ENCODE peak calls at places on chromosomes 12 and 14, in eight cellular contexts. Y, W, J, O, K, F, P and Z are unnamed samples.

GRCh38 chr12:105204916-105205315 is 31.1 kb downstream of the APPL2 start:
- DNase-seq in Y (peak; percentile 68), W (no peak), J (peak; percentile 76), O (no peak), K (peak; percentile 87), F (no peak), P (peak; percentile 87), Z (peak; percentile 93)

GRCh38 chr12:124518051-124518932 is 49.1 kb downstream of the NCOR2 start:
- DNase-seq in Y (peak; percentile 100), W (no peak), J (peak; percentile 99), O (peak; percentile 100), K (peak; percentile 96), F (peak; percentile 99), P (peak; percentile 99), Z (peak; percentile 99)

GRCh38 chr14:101022121-101022520 is 118.6 kb upstream of the RTL1 start:
- DNase-seq in Y (no peak), W (no peak), J (no peak), O (peak; percentile 36), K (no peak), F (peak; percentile 22), P (no peak), Z (peak; percentile 21)

GRCh38 chr14:101408077-101408831 is 153.0 kb upstream of the DIO3 start:
- DNase-seq in Y (peak; percentile 14), W (no peak), J (peak; percentile 10), O (peak; percentile 63), K (no peak), F (no peak), P (peak; percentile 93), Z (peak; percentile 46)

GRCh38 chr14:54776361-54777001 is 126.1 kb downstream of the GCH1 start:
- DNase-seq in Y (peak; percentile 49), W (peak; percentile 76), J (no peak), O (peak; percentile 87), K (peak; percentile 32), F (peak; percentile 91), P (peak; percentile 87), Z (peak; percentile 28)

GRCh38 chr12:3005736-3006135 is 46.5 kb downstream of the TEAD4 start:
- DNase-seq in Y (no peak), W (no peak), J (no peak), O (no peak), K (no peak), F (no peak), P (peak; percentile 82), Z (no peak)

GRCh38 chr12:7175493-7175892 is 14.0 kb upstream of the PEX5 start:
- DNase-seq in Y (peak; percentile 57), W (no peak), J (no peak), O (no peak), K (peak; percentile 36), F (no peak), P (peak; percentile 81), Z (peak; percentile 74)

GRCh38 chr14:62117010-62117717 is 354.9 kb downstream of the SNAPC1 start:
- DNase-seq in Y (peak; percentile 60), W (peak; percentile 56), J (no peak), O (peak; percentile 86), K (no peak), F (peak; percentile 98), P (peak; percentile 82), Z (peak; percentile 30)

GRCh38 chr12:49092086-49092815 is 2.4 kb downstream of the DHH start:
- DNase-seq in Y (peak; percentile 53), W (peak; percentile 57), J (no peak), O (no peak), K (peak; percentile 59), F (peak; percentile 88), P (peak; percentile 69), Z (peak; percentile 41)

GRCh38 chr14:74963705-74964271 is 8.4 kb upstream of the PGF start:
- DNase-seq in Y (peak; percentile 70), W (no peak), J (no peak), O (no peak), K (peak; percentile 89), F (peak; percentile 43), P (peak; percentile 61), Z (peak; percentile 62)

GRCh38 chr14:91059576-91060471 is 617 bp downstream of the RPS6KA5 start:
- DNase-seq in Y (peak; percentile 4), W (peak; percentile 54), J (peak; percentile 20), O (peak; percentile 90), K (peak; percentile 13), F (peak; percentile 94), P (peak; percentile 6), Z (peak; percentile 1)

GRCh38 chr14:33432407-33433023 is 493.8 kb downstream of the NPAS3 start:
- DNase-seq in Y (peak; percentile 69), W (no peak), J (peak; percentile 9), O (no peak), K (no peak), F (peak; percentile 58), P (peak; percentile 37), Z (peak; percentile 54)